ENCODE peak calls at places on chromosomes 6 and 20, in six cellular contexts. One of them, this sample, is unnamed.

GRCh38 chr20:51190783-51191180 is 167.9 kb upstream of the KCNG1 start:
- DNase-seq in mucosa of descending colon: no peak
- DNase-seq in sigmoid colon: no peak
- DNase-seq in CD4-positive, CD25-positive, alpha-beta regulatory T cell: no peak
- DNase-seq in PC-9: no peak
- DNase-seq in AG04450: no peak
- DNase-seq in this sample: no peak

GRCh38 chr6:124434416-124434815 is 527.8 kb upstream of the RNF217 start:
- DNase-seq in mucosa of descending colon: no peak
- DNase-seq in sigmoid colon: no peak
- DNase-seq in CD4-positive, CD25-positive, alpha-beta regulatory T cell: no peak
- DNase-seq in PC-9: no peak
- DNase-seq in AG04450: no peak
- DNase-seq in this sample: no peak

GRCh38 chr6:149197482-149197881 is 120.0 kb upstream of the TAB2 start:
- DNase-seq in mucosa of descending colon: no peak
- DNase-seq in sigmoid colon: no peak
- DNase-seq in CD4-positive, CD25-positive, alpha-beta regulatory T cell: no peak
- DNase-seq in PC-9: no peak
- DNase-seq in AG04450: no peak
- DNase-seq in this sample: no peak

GRCh38 chr6:70312165-70312564 is 9.3 kb upstream of the COL9A1 start:
- DNase-seq in mucosa of descending colon: no peak
- DNase-seq in sigmoid colon: no peak
- DNase-seq in CD4-positive, CD25-positive, alpha-beta regulatory T cell: no peak
- DNase-seq in PC-9: peak; percentile 62
- DNase-seq in AG04450: peak; percentile 34
- DNase-seq in this sample: no peak

GRCh38 chr20:57589728-57590484 is 29.0 kb downstream of the PCK1 start:
- DNase-seq in mucosa of descending colon: peak; percentile 81
- DNase-seq in sigmoid colon: peak; percentile 58
- DNase-seq in CD4-positive, CD25-positive, alpha-beta regulatory T cell: no peak
- DNase-seq in PC-9: no peak
- DNase-seq in AG04450: no peak
- DNase-seq in this sample: no peak

GRCh38 chr6:35085359-35086281 is 55.5 kb downstream of the TCP11 start:
- DNase-seq in mucosa of descending colon: no peak
- DNase-seq in sigmoid colon: peak; percentile 58
- DNase-seq in CD4-positive, CD25-positive, alpha-beta regulatory T cell: no peak
- DNase-seq in PC-9: no peak
- DNase-seq in AG04450: no peak
- DNase-seq in this sample: no peak

GRCh38 chr6:19841181-19841580 is 4.0 kb downstream of the ID4 start:
- DNase-seq in mucosa of descending colon: no peak
- DNase-seq in sigmoid colon: no peak
- DNase-seq in CD4-positive, CD25-positive, alpha-beta regulatory T cell: no peak
- DNase-seq in PC-9: no peak
- DNase-seq in AG04450: no peak
- DNase-seq in this sample: no peak

GRCh38 chr6:111445786-111446395 is 37.1 kb downstream of the REV3L start:
- DNase-seq in mucosa of descending colon: no peak
- DNase-seq in sigmoid colon: no peak
- DNase-seq in CD4-positive, CD25-positive, alpha-beta regulatory T cell: no peak
- DNase-seq in PC-9: no peak
- DNase-seq in AG04450: no peak
- DNase-seq in this sample: no peak

GRCh38 chr6:167094436-167094819 is 28.5 kb upstream of the CCR6 start:
- DNase-seq in mucosa of descending colon: no peak
- DNase-seq in sigmoid colon: no peak
- DNase-seq in CD4-positive, CD25-positive, alpha-beta regulatory T cell: no peak
- DNase-seq in PC-9: no peak
- DNase-seq in AG04450: no peak
- DNase-seq in this sample: no peak

GRCh38 chr6:167095888-167096287 is 27.0 kb upstream of the CCR6 start:
- DNase-seq in mucosa of descending colon: no peak
- DNase-seq in sigmoid colon: no peak
- DNase-seq in CD4-positive, CD25-positive, alpha-beta regulatory T cell: no peak
- DNase-seq in PC-9: no peak
- DNase-seq in AG04450: no peak
- DNase-seq in this sample: no peak

GRCh38 chr6:167093922-167094432 is 28.9 kb upstream of the CCR6 start:
- DNase-seq in mucosa of descending colon: peak; percentile 47
- DNase-seq in sigmoid colon: no peak
- DNase-seq in CD4-positive, CD25-positive, alpha-beta regulatory T cell: peak; percentile 69
- DNase-seq in PC-9: no peak
- DNase-seq in AG04450: no peak
- DNase-seq in this sample: no peak

GRCh38 chr6:167093406-167093921 is 29.4 kb upstream of the CCR6 start:
- DNase-seq in mucosa of descending colon: no peak
- DNase-seq in sigmoid colon: no peak
- DNase-seq in CD4-positive, CD25-positive, alpha-beta regulatory T cell: no peak
- DNase-seq in PC-9: no peak
- DNase-seq in AG04450: no peak
- DNase-seq in this sample: no peak

GRCh38 chr6:167094820-167095637 is 27.9 kb upstream of the CCR6 start:
- DNase-seq in mucosa of descending colon: no peak
- DNase-seq in sigmoid colon: no peak
- DNase-seq in CD4-positive, CD25-positive, alpha-beta regulatory T cell: peak; percentile 35
- DNase-seq in PC-9: no peak
- DNase-seq in AG04450: no peak
- DNase-seq in this sample: no peak
- H3K4me3 ChIP-seq in mucosa of descending colon: no peak overlapping the region
- H3K4me3 ChIP-seq in sigmoid colon: no peak overlapping the region
- H3K4me3 ChIP-seq in CD4-positive, CD25-positive, alpha-beta regulatory T cell: peak overlapping the region; percentile 83
- H3K4me3 ChIP-seq in PC-9: no peak overlapping the region
- H3K4me3 ChIP-seq in AG04450: no peak overlapping the region
- H3K4me3 ChIP-seq in this sample: no peak overlapping the region

GRCh38 chr20:20364747-20365558 is 3.0 kb upstream of the INSM1 start:
- DNase-seq in mucosa of descending colon: no peak
- DNase-seq in sigmoid colon: no peak
- DNase-seq in CD4-positive, CD25-positive, alpha-beta regulatory T cell: no peak
- DNase-seq in PC-9: no peak
- DNase-seq in AG04450: no peak
- DNase-seq in this sample: no peak

GRCh38 chr20:20364016-20364746 is 3.7 kb upstream of the INSM1 start:
- DNase-seq in mucosa of descending colon: peak; percentile 10
- DNase-seq in sigmoid colon: no peak
- DNase-seq in CD4-positive, CD25-positive, alpha-beta regulatory T cell: no peak
- DNase-seq in PC-9: no peak
- DNase-seq in AG04450: no peak
- DNase-seq in this sample: no peak

GRCh38 chr20:20362774-20363435 is 5.0 kb upstream of the INSM1 start:
- DNase-seq in mucosa of descending colon: peak; percentile 7
- DNase-seq in sigmoid colon: no peak
- DNase-seq in CD4-positive, CD25-positive, alpha-beta regulatory T cell: no peak
- DNase-seq in PC-9: no peak
- DNase-seq in AG04450: no peak
- DNase-seq in this sample: no peak

GRCh38 chr20:20365593-20365992 is 2.3 kb upstream of the INSM1 start:
- DNase-seq in mucosa of descending colon: no peak
- DNase-seq in sigmoid colon: no peak
- DNase-seq in CD4-positive, CD25-positive, alpha-beta regulatory T cell: no peak
- DNase-seq in PC-9: no peak
- DNase-seq in AG04450: no peak
- DNase-seq in this sample: no peak

DNA sequence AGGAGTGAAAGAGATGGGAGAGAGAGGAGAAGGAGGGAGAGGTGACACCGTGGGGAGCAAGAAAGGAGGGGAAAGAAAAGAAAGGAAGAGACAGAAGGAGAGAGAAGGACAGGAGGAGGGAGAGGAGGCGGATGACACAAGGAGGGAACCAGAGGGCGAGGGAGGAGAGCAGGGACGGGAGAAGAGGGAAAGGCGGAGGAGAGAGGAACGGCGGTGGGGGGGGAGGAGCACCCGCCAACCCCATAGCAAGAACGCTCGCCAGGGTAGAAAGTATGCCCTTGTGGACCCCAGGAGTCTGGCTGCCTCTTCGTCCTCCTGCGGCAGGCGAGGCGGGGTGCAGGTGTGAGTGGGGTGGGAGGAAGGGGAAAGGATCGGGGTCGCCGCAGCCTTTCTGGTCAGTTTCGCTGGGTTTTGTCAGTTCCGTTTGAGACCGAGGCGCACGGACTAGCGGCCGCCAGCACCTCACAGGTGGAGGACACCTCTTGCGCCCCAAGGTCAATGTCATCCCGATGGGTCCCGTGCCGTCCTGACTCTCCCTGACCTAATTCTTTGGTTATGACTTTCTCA is 4.4 kb upstream of the INSM1 start:
- DNase-seq in mucosa of descending colon: no peak
- DNase-seq in sigmoid colon: no peak
- DNase-seq in CD4-positive, CD25-positive, alpha-beta regulatory T cell: no peak
- DNase-seq in PC-9: no peak
- DNase-seq in AG04450: no peak
- DNase-seq in this sample: no peak
- H3K4me3 ChIP-seq in mucosa of descending colon: no peak overlapping the region
- H3K4me3 ChIP-seq in sigmoid colon: no peak overlapping the region
- H3K4me3 ChIP-seq in CD4-positive, CD25-positive, alpha-beta regulatory T cell: no peak overlapping the region
- H3K4me3 ChIP-seq in PC-9: no peak overlapping the region
- H3K4me3 ChIP-seq in AG04450: no peak overlapping the region
- H3K4me3 ChIP-seq in this sample: no peak overlapping the region

GRCh38 chr6:137776786-137777185 is 90.3 kb upstream of the TNFAIP3 start:
- DNase-seq in mucosa of descending colon: no peak
- DNase-seq in sigmoid colon: no peak
- DNase-seq in CD4-positive, CD25-positive, alpha-beta regulatory T cell: no peak
- DNase-seq in PC-9: no peak
- DNase-seq in AG04450: no peak
- DNase-seq in this sample: no peak

GRCh38 chr6:137775192-137775591 is 91.9 kb upstream of the TNFAIP3 start:
- DNase-seq in mucosa of descending colon: no peak
- DNase-seq in sigmoid colon: no peak
- DNase-seq in CD4-positive, CD25-positive, alpha-beta regulatory T cell: no peak
- DNase-seq in PC-9: no peak
- DNase-seq in AG04450: no peak
- DNase-seq in this sample: no peak

GRCh38 chr6:137775720-137776119 is 91.3 kb upstream of the TNFAIP3 start:
- DNase-seq in mucosa of descending colon: no peak
- DNase-seq in sigmoid colon: no peak
- DNase-seq in CD4-positive, CD25-positive, alpha-beta regulatory T cell: no peak
- DNase-seq in PC-9: no peak
- DNase-seq in AG04450: no peak
- DNase-seq in this sample: no peak

GRCh38 chr6:137777299-137778075 is 89.6 kb upstream of the TNFAIP3 start:
- DNase-seq in mucosa of descending colon: no peak
- DNase-seq in sigmoid colon: no peak
- DNase-seq in CD4-positive, CD25-positive, alpha-beta regulatory T cell: no peak
- DNase-seq in PC-9: no peak
- DNase-seq in AG04450: no peak
- DNase-seq in this sample: no peak

DNA sequence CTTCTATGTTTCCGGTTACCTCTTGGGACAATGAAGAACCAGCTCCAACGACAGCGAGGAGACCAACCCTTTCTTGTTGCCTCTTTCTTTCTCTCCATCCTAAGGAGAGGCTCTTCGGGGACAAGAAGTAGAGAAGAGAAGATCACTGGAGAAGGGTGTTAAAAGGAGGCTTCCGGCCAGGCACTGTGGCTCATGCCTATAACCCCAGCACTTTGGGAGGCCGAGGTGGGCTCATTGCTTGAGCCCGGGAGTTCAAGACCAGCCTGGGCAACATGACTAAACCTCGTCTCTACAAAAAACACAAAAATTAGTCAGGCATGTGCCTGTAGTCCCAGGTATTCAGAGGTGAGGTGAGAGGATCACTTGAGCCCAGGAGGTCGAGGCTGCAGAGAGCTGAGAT is 90.8 kb upstream of the TNFAIP3 start:
- DNase-seq in mucosa of descending colon: no peak
- DNase-seq in sigmoid colon: no peak
- DNase-seq in CD4-positive, CD25-positive, alpha-beta regulatory T cell: no peak
- DNase-seq in PC-9: no peak
- DNase-seq in AG04450: no peak
- DNase-seq in this sample: no peak
- H3K4me3 ChIP-seq in mucosa of descending colon: no peak overlapping the region
- H3K4me3 ChIP-seq in sigmoid colon: no peak overlapping the region
- H3K4me3 ChIP-seq in CD4-positive, CD25-positive, alpha-beta regulatory T cell: no peak overlapping the region
- H3K4me3 ChIP-seq in PC-9: no peak overlapping the region
- H3K4me3 ChIP-seq in AG04450: no peak overlapping the region
- H3K4me3 ChIP-seq in this sample: no peak overlapping the region

GRCh38 chr6:7532821-7533220 is 8.7 kb upstream of the DSP start:
- DNase-seq in mucosa of descending colon: peak; percentile 47
- DNase-seq in sigmoid colon: no peak
- DNase-seq in CD4-positive, CD25-positive, alpha-beta regulatory T cell: no peak
- DNase-seq in PC-9: no peak
- DNase-seq in AG04450: no peak
- DNase-seq in this sample: no peak
- H3K4me3 ChIP-seq in mucosa of descending colon: no peak overlapping the region
- H3K4me3 ChIP-seq in sigmoid colon: no peak overlapping the region
- H3K4me3 ChIP-seq in CD4-positive, CD25-positive, alpha-beta regulatory T cell: no peak overlapping the region
- H3K4me3 ChIP-seq in PC-9: peak overlapping the region; percentile 24
- H3K4me3 ChIP-seq in AG04450: no peak overlapping the region
- H3K4me3 ChIP-seq in this sample: no peak overlapping the region